ENCODE peak calls at places on chromosome 15, in ten cellular contexts. One of them, this sample, is unnamed.

GRCh38 chr15:77025471-77025901 is 30.6 kb downstream of the PSTPIP1 start:
- DNase-seq in heart right ventricle: no peak
- DNase-seq in choroid plexus epithelial cell: no peak
- DNase-seq in WERI-Rb-1: no peak
- DNase-seq in neural progenitor cell: peak; percentile 1
- DNase-seq in left ventricle myocardium inferior: no peak
- DNase-seq in right atrium auricular region: no peak
- DNase-seq in BJ: no peak
- DNase-seq in adrenal gland: peak; percentile 15
- DNase-seq in lung: no peak
- DNase-seq in this sample: no peak

GRCh38 chr15:77853008-77853328 is 220.3 kb upstream of the LINGO1 start:
- DNase-seq in right atrium auricular region: no peak
- DNase-seq in adrenal gland: no peak
- DNase-seq in WERI-Rb-1: no peak
- DNase-seq in choroid plexus epithelial cell: no peak
- DNase-seq in lung: no peak
- DNase-seq in heart right ventricle: no peak
- DNase-seq in BJ: no peak
- DNase-seq in neural progenitor cell: no peak
- DNase-seq in left ventricle myocardium inferior: no peak
- DNase-seq in this sample: no peak

GRCh38 chr15:100042558-100042957 is 299.2 kb downstream of the ADAMTS17 start:
- DNase-seq in adrenal gland: no peak
- DNase-seq in choroid plexus epithelial cell: peak; percentile 30
- DNase-seq in left ventricle myocardium inferior: no peak
- DNase-seq in lung: no peak
- DNase-seq in BJ: no peak
- DNase-seq in WERI-Rb-1: no peak
- DNase-seq in neural progenitor cell: no peak
- DNase-seq in right atrium auricular region: no peak
- DNase-seq in heart right ventricle: no peak
- DNase-seq in this sample: no peak

GRCh38 chr15:62241135-62241770 is 76.2 kb upstream of the C2CD4B start:
- DNase-seq in heart right ventricle: no peak
- DNase-seq in BJ: no peak
- DNase-seq in adrenal gland: no peak
- DNase-seq in WERI-Rb-1: peak; percentile 63
- DNase-seq in choroid plexus epithelial cell: no peak
- DNase-seq in lung: no peak
- DNase-seq in neural progenitor cell: peak; percentile 60
- DNase-seq in left ventricle myocardium inferior: no peak
- DNase-seq in right atrium auricular region: no peak
- DNase-seq in this sample: no peak

GRCh38 chr15:41969851-41970431 is 2.4 kb downstream of the EHD4 start:
- DNase-seq in adrenal gland: no peak
- DNase-seq in BJ: no peak
- DNase-seq in choroid plexus epithelial cell: no peak
- DNase-seq in lung: no peak
- DNase-seq in heart right ventricle: no peak
- DNase-seq in neural progenitor cell: no peak
- DNase-seq in right atrium auricular region: no peak
- DNase-seq in left ventricle myocardium inferior: no peak
- DNase-seq in WERI-Rb-1: no peak
- DNase-seq in this sample: no peak

GRCh38 chr15:23642413-23643044 is 5.1 kb downstream of the MAGEL2 start:
- DNase-seq in heart right ventricle: peak; percentile 30
- DNase-seq in neural progenitor cell: peak; percentile 73
- DNase-seq in lung: peak; percentile 59
- DNase-seq in BJ: no peak
- DNase-seq in adrenal gland: peak; percentile 60
- DNase-seq in left ventricle myocardium inferior: peak; percentile 38
- DNase-seq in WERI-Rb-1: peak; percentile 63
- DNase-seq in right atrium auricular region: no peak
- DNase-seq in choroid plexus epithelial cell: peak; percentile 46
- DNase-seq in this sample: peak; percentile 65

GRCh38 chr15:68387288-68388143 is 44.4 kb downstream of the ITGA11 start:
- DNase-seq in right atrium auricular region: peak; percentile 36
- DNase-seq in heart right ventricle: peak; percentile 0
- DNase-seq in neural progenitor cell: no peak
- DNase-seq in WERI-Rb-1: no peak
- DNase-seq in BJ: no peak
- DNase-seq in left ventricle myocardium inferior: no peak
- DNase-seq in choroid plexus epithelial cell: no peak
- DNase-seq in lung: no peak
- DNase-seq in adrenal gland: no peak
- DNase-seq in this sample: no peak

GRCh38 chr15:77671274-77672056 is 38.8 kb upstream of the LINGO1 start:
- DNase-seq in choroid plexus epithelial cell: no peak
- DNase-seq in adrenal gland: no peak
- DNase-seq in WERI-Rb-1: no peak
- DNase-seq in heart right ventricle: no peak
- DNase-seq in left ventricle myocardium inferior: no peak
- DNase-seq in right atrium auricular region: no peak
- DNase-seq in BJ: no peak
- DNase-seq in neural progenitor cell: no peak
- DNase-seq in lung: no peak
- DNase-seq in this sample: no peak

GRCh38 chr15:67914537-67915373 is 74.9 kb upstream of the RNU6-1 start:
- DNase-seq in left ventricle myocardium inferior: peak; percentile 73
- DNase-seq in right atrium auricular region: peak; percentile 80
- DNase-seq in adrenal gland: no peak
- DNase-seq in lung: peak; percentile 49
- DNase-seq in neural progenitor cell: peak; percentile 71
- DNase-seq in choroid plexus epithelial cell: peak; percentile 85
- DNase-seq in BJ: no peak
- DNase-seq in WERI-Rb-1: peak; percentile 63
- DNase-seq in heart right ventricle: peak; percentile 47
- DNase-seq in this sample: peak; percentile 47

GRCh38 chr15:58495836-58496501 is 64.2 kb downstream of the LIPC start:
- DNase-seq in heart right ventricle: no peak
- DNase-seq in choroid plexus epithelial cell: no peak
- DNase-seq in neural progenitor cell: no peak
- DNase-seq in left ventricle myocardium inferior: no peak
- DNase-seq in lung: no peak
- DNase-seq in WERI-Rb-1: no peak
- DNase-seq in right atrium auricular region: no peak
- DNase-seq in adrenal gland: no peak
- DNase-seq in BJ: no peak
- DNase-seq in this sample: no peak

GRCh38 chr15:58058068-58058467 is 7.4 kb downstream of the ALDH1A2 start:
- DNase-seq in lung: no peak
- DNase-seq in right atrium auricular region: no peak
- DNase-seq in BJ: no peak
- DNase-seq in heart right ventricle: no peak
- DNase-seq in WERI-Rb-1: no peak
- DNase-seq in adrenal gland: no peak
- DNase-seq in left ventricle myocardium inferior: no peak
- DNase-seq in neural progenitor cell: no peak
- DNase-seq in choroid plexus epithelial cell: no peak
- DNase-seq in this sample: no peak

GRCh38 chr15:90907838-90908507 is 4.9 kb downstream of the MAN2A2 start:
- DNase-seq in right atrium auricular region: no peak
- DNase-seq in neural progenitor cell: no peak
- DNase-seq in WERI-Rb-1: no peak
- DNase-seq in heart right ventricle: no peak
- DNase-seq in BJ: no peak
- DNase-seq in lung: no peak
- DNase-seq in adrenal gland: no peak
- DNase-seq in choroid plexus epithelial cell: no peak
- DNase-seq in left ventricle myocardium inferior: no peak
- DNase-seq in this sample: no peak

GRCh38 chr15:59996498-59997041 is 7.5 kb upstream of the FOXB1 start:
- DNase-seq in left ventricle myocardium inferior: no peak
- DNase-seq in right atrium auricular region: no peak
- DNase-seq in adrenal gland: no peak
- DNase-seq in BJ: no peak
- DNase-seq in neural progenitor cell: no peak
- DNase-seq in choroid plexus epithelial cell: no peak
- DNase-seq in heart right ventricle: no peak
- DNase-seq in lung: no peak
- DNase-seq in WERI-Rb-1: no peak
- DNase-seq in this sample: no peak

GRCh38 chr15:55183679-55184078 is 13.1 kb downstream of the RSL24D1 start:
- DNase-seq in right atrium auricular region: no peak
- DNase-seq in WERI-Rb-1: no peak
- DNase-seq in choroid plexus epithelial cell: no peak
- DNase-seq in adrenal gland: no peak
- DNase-seq in neural progenitor cell: no peak
- DNase-seq in heart right ventricle: no peak
- DNase-seq in left ventricle myocardium inferior: no peak
- DNase-seq in lung: no peak
- DNase-seq in BJ: no peak
- DNase-seq in this sample: no peak

GRCh38 chr15:74264081-74264501 is 28.0 kb downstream of the CCDC33 start:
- DNase-seq in BJ: no peak
- DNase-seq in adrenal gland: no peak
- DNase-seq in neural progenitor cell: peak; percentile 43
- DNase-seq in left ventricle myocardium inferior: no peak
- DNase-seq in WERI-Rb-1: no peak
- DNase-seq in heart right ventricle: no peak
- DNase-seq in choroid plexus epithelial cell: no peak
- DNase-seq in right atrium auricular region: no peak
- DNase-seq in lung: no peak
- DNase-seq in this sample: no peak

GRCh38 chr15:46166750-46167149 is 531.9 kb downstream of the SQOR start:
- DNase-seq in WERI-Rb-1: no peak
- DNase-seq in adrenal gland: no peak
- DNase-seq in neural progenitor cell: no peak
- DNase-seq in right atrium auricular region: no peak
- DNase-seq in choroid plexus epithelial cell: no peak
- DNase-seq in left ventricle myocardium inferior: no peak
- DNase-seq in heart right ventricle: no peak
- DNase-seq in BJ: no peak
- DNase-seq in lung: no peak
- DNase-seq in this sample: no peak

GRCh38 chr15:41713047-41713446 is 52.8 kb downstream of the MGA start:
- DNase-seq in choroid plexus epithelial cell: peak; percentile 46
- DNase-seq in adrenal gland: no peak
- DNase-seq in BJ: no peak
- DNase-seq in WERI-Rb-1: no peak
- DNase-seq in left ventricle myocardium inferior: no peak
- DNase-seq in neural progenitor cell: no peak
- DNase-seq in right atrium auricular region: no peak
- DNase-seq in lung: no peak
- DNase-seq in heart right ventricle: peak; percentile 55
- DNase-seq in this sample: peak; percentile 36

GRCh38 chr15:67799801-67800205 is 25.5 kb upstream of the SKOR1 start:
- DNase-seq in adrenal gland: no peak
- DNase-seq in WERI-Rb-1: no peak
- DNase-seq in choroid plexus epithelial cell: no peak
- DNase-seq in right atrium auricular region: no peak
- DNase-seq in neural progenitor cell: no peak
- DNase-seq in left ventricle myocardium inferior: no peak
- DNase-seq in lung: no peak
- DNase-seq in BJ: no peak
- DNase-seq in heart right ventricle: no peak
- DNase-seq in this sample: no peak

GRCh38 chr15:94131875-94132274 is 99.5 kb upstream of the MCTP2 start:
- DNase-seq in left ventricle myocardium inferior: no peak
- DNase-seq in lung: no peak
- DNase-seq in BJ: no peak
- DNase-seq in right atrium auricular region: no peak
- DNase-seq in WERI-Rb-1: no peak
- DNase-seq in adrenal gland: no peak
- DNase-seq in heart right ventricle: no peak
- DNase-seq in neural progenitor cell: no peak
- DNase-seq in choroid plexus epithelial cell: peak; percentile 1
- DNase-seq in this sample: no peak
- TF ChIP-seq CTCF in left ventricle myocardium inferior: no peak
- TF ChIP-seq CTCF in lung: no peak
- TF ChIP-seq CTCF in BJ: peak; percentile 5
- TF ChIP-seq CTCF in right atrium auricular region: no peak
- TF ChIP-seq CTCF in WERI-Rb-1: no peak
- TF ChIP-seq CTCF in adrenal gland: no peak
- TF ChIP-seq CTCF in heart right ventricle: no peak
- TF ChIP-seq CTCF in neural progenitor cell: no peak
- TF ChIP-seq CTCF in choroid plexus epithelial cell: no peak
- TF ChIP-seq CTCF in this sample: no peak

DNA sequence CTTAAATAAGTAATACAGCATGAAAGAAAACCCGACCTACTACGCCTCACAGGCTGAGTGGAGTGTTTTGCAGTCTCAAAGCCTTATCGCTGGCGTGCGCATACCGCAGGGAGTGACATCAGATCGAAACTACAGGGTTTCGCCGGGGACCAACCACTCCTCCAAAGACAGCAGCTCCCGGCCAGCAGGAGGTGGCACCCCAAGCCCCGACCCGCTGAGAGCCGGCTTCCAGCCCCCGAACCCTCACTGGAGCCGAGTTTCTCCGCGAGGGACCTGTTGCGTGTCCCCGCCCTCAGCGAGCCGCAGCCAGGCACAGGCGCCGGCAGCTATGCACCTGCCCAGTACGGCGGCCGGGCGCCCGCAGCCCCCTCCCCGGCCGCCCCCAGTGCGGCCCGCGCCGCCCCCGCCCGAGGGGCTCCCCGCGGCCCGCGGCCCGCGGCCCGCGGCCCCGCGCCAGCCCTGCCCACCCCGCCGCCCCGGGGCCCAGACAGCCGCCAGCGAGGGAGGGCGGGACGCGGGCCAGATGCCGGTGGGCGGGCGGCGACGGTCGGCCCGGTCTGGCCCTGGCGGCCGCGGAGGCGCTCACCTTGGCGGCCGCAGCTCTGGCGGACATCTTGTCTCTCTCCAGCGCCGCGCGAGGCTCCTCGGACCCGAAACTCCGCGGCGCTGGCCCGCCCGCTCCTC is 710 bp downstream of the TJP1 start:
- DNase-seq in BJ: no peak
- DNase-seq in neural progenitor cell: peak; percentile 87
- DNase-seq in left ventricle myocardium inferior: peak; percentile 75
- DNase-seq in choroid plexus epithelial cell: peak; percentile 89
- DNase-seq in WERI-Rb-1: peak; percentile 73
- DNase-seq in right atrium auricular region: peak; percentile 84
- DNase-seq in heart right ventricle: peak; percentile 83
- DNase-seq in adrenal gland: peak; percentile 74
- DNase-seq in lung: peak; percentile 73
- DNase-seq in this sample: peak; percentile 80
- H3K4me3 ChIP-seq in BJ: peak overlapping the region; percentile 92
- H3K4me3 ChIP-seq in neural progenitor cell: peak overlapping the region; percentile 95
- H3K4me3 ChIP-seq in left ventricle myocardium inferior: peak overlapping the region; percentile 78
- H3K4me3 ChIP-seq in choroid plexus epithelial cell: peak overlapping the region; percentile 86
- H3K4me3 ChIP-seq in WERI-Rb-1: peak overlapping the region; percentile 89
- H3K4me3 ChIP-seq in right atrium auricular region: peak overlapping the region; percentile 73
- H3K4me3 ChIP-seq in heart right ventricle: peak overlapping the region; percentile 91
- H3K4me3 ChIP-seq in adrenal gland: peak overlapping the region; percentile 98
- H3K4me3 ChIP-seq in lung: peak overlapping the region; percentile 92
- H3K4me3 ChIP-seq in this sample: peak overlapping the region; percentile 83

GRCh38 chr15:39564972-39565665 is 15.8 kb upstream of the THBS1 start:
- DNase-seq in WERI-Rb-1: no peak
- DNase-seq in heart right ventricle: no peak
- DNase-seq in neural progenitor cell: no peak
- DNase-seq in choroid plexus epithelial cell: no peak
- DNase-seq in left ventricle myocardium inferior: no peak
- DNase-seq in BJ: no peak
- DNase-seq in lung: no peak
- DNase-seq in right atrium auricular region: no peak
- DNase-seq in adrenal gland: no peak
- DNase-seq in this sample: no peak
- TF ChIP-seq CTCF in WERI-Rb-1: no peak
- TF ChIP-seq CTCF in heart right ventricle: no peak
- TF ChIP-seq CTCF in neural progenitor cell: no peak
- TF ChIP-seq CTCF in choroid plexus epithelial cell: no peak
- TF ChIP-seq CTCF in left ventricle myocardium inferior: no peak
- TF ChIP-seq CTCF in BJ: no peak
- TF ChIP-seq CTCF in lung: no peak
- TF ChIP-seq CTCF in right atrium auricular region: no peak
- TF ChIP-seq CTCF in adrenal gland: no peak
- TF ChIP-seq CTCF in this sample: no peak

GRCh38 chr15:82680200-82681102 is 29.2 kb downstream of the AP3B2 start:
- DNase-seq in adrenal gland: peak; percentile 40
- DNase-seq in left ventricle myocardium inferior: no peak
- DNase-seq in lung: peak; percentile 73
- DNase-seq in right atrium auricular region: no peak
- DNase-seq in heart right ventricle: no peak
- DNase-seq in BJ: no peak
- DNase-seq in neural progenitor cell: peak; percentile 89
- DNase-seq in choroid plexus epithelial cell: no peak
- DNase-seq in WERI-Rb-1: peak; percentile 65
- DNase-seq in this sample: no peak
- H3K4me3 ChIP-seq in adrenal gland: no peak overlapping the region
- H3K4me3 ChIP-seq in left ventricle myocardium inferior: peak overlapping the region; percentile 51
- H3K4me3 ChIP-seq in lung: peak overlapping the region; percentile 30
- H3K4me3 ChIP-seq in right atrium auricular region: peak overlapping the region; percentile 31
- H3K4me3 ChIP-seq in heart right ventricle: no peak overlapping the region
- H3K4me3 ChIP-seq in BJ: no peak overlapping the region
- H3K4me3 ChIP-seq in neural progenitor cell: peak overlapping the region; percentile 66
- H3K4me3 ChIP-seq in choroid plexus epithelial cell: no peak overlapping the region
- H3K4me3 ChIP-seq in WERI-Rb-1: peak overlapping the region; percentile 34
- H3K4me3 ChIP-seq in this sample: no peak overlapping the region